ENCODE peak calls at places on chromosome 7, in four cellular contexts. One of them, this sample, is unnamed.

GRCh38 chr7:159231017-159231416 is 86.3 kb upstream of the VIPR2 start:
- DNase-seq in RWPE1: no peak
- DNase-seq in GM20000: no peak
- DNase-seq in heart left ventricle: no peak
- DNase-seq in this sample: no peak

GRCh38 chr7:130358471-130358870 is 13.9 kb downstream of the CPA5 start:
- DNase-seq in RWPE1: no peak
- DNase-seq in GM20000: no peak
- DNase-seq in heart left ventricle: no peak
- DNase-seq in this sample: no peak

GRCh38 chr7:10312942-10313341 is 660.7 kb upstream of the PHF14 start:
- DNase-seq in RWPE1: no peak
- DNase-seq in GM20000: no peak
- DNase-seq in heart left ventricle: no peak
- DNase-seq in this sample: no peak

GRCh38 chr7:7190142-7190541 is 7.8 kb downstream of the C1GALT1 start:
- DNase-seq in heart left ventricle: no peak
- DNase-seq in RWPE1: no peak
- DNase-seq in GM20000: no peak
- DNase-seq in this sample: no peak

GRCh38 chr7:45143616-45144015 is 14.0 kb upstream of the RAMP3 start:
- DNase-seq in heart left ventricle: no peak
- DNase-seq in GM20000: no peak
- DNase-seq in RWPE1: peak; percentile 47
- DNase-seq in this sample: no peak

GRCh38 chr7:1096156-1097119 is 8.5 kb downstream of the GPER1 start:
- DNase-seq in GM20000: no peak
- DNase-seq in heart left ventricle: no peak
- DNase-seq in RWPE1: no peak
- DNase-seq in this sample: no peak

GRCh38 chr7:113953553-113953952 is 34.7 kb upstream of the PPP1R3A start:
- DNase-seq in heart left ventricle: no peak
- DNase-seq in GM20000: no peak
- DNase-seq in RWPE1: no peak
- DNase-seq in this sample: no peak

GRCh38 chr7:8065356-8065813 is 96.8 kb downstream of the GLCCI1 start:
- DNase-seq in RWPE1: no peak
- DNase-seq in heart left ventricle: no peak
- DNase-seq in GM20000: no peak
- DNase-seq in this sample: no peak

GRCh38 chr7:152338553-152338952 is 97.2 kb downstream of the KMT2C start:
- DNase-seq in heart left ventricle: no peak
- DNase-seq in RWPE1: no peak
- DNase-seq in GM20000: no peak
- DNase-seq in this sample: no peak

GRCh38 chr7:70390251-70390650 is 741.7 kb upstream of the GALNT17 start:
- DNase-seq in RWPE1: no peak
- DNase-seq in heart left ventricle: no peak
- DNase-seq in GM20000: no peak
- DNase-seq in this sample: no peak

GRCh38 chr7:71682841-71683341 is 550.9 kb downstream of the GALNT17 start:
- DNase-seq in GM20000: no peak
- DNase-seq in RWPE1: no peak
- DNase-seq in heart left ventricle: no peak
- DNase-seq in this sample: no peak

GRCh38 chr7:33725641-33726040 is 179.7 kb upstream of the BMPER start:
- DNase-seq in heart left ventricle: no peak
- DNase-seq in RWPE1: no peak
- DNase-seq in GM20000: no peak
- DNase-seq in this sample: no peak

GRCh38 chr7:116957874-116958273 is 4.6 kb downstream of the ST7 start:
- DNase-seq in GM20000: no peak
- DNase-seq in RWPE1: no peak
- DNase-seq in heart left ventricle: no peak
- DNase-seq in this sample: no peak

GRCh38 chr7:89357121-89357520 is 561.6 kb upstream of the TEX47 start:
- DNase-seq in heart left ventricle: no peak
- DNase-seq in RWPE1: no peak
- DNase-seq in GM20000: no peak
- DNase-seq in this sample: no peak

GRCh38 chr7:84688671-84689070 is 494.1 kb upstream of the SEMA3A start:
- DNase-seq in heart left ventricle: no peak
- DNase-seq in GM20000: no peak
- DNase-seq in RWPE1: no peak
- DNase-seq in this sample: no peak

GRCh38 chr7:29970158-29970557 is 19.4 kb downstream of the SCRN1 start:
- DNase-seq in RWPE1: no peak
- DNase-seq in GM20000: no peak
- DNase-seq in heart left ventricle: no peak
- DNase-seq in this sample: no peak

GRCh38 chr7:78038465-78039080 is 240.0 kb downstream of the PHTF2 start:
- DNase-seq in RWPE1: no peak
- DNase-seq in GM20000: no peak
- DNase-seq in heart left ventricle: no peak
- DNase-seq in this sample: no peak

GRCh38 chr7:139706837-139707236 is 71.0 kb downstream of the HIPK2 start:
- DNase-seq in GM20000: no peak
- DNase-seq in RWPE1: no peak
- DNase-seq in heart left ventricle: no peak
- DNase-seq in this sample: no peak

GRCh38 chr7:44379366-44380178 is 54.2 kb upstream of the CAMK2B start:
- DNase-seq in heart left ventricle: no peak
- DNase-seq in GM20000: no peak
- DNase-seq in RWPE1: no peak
- DNase-seq in this sample: no peak

GRCh38 chr7:106332186-106332585 is 47.4 kb upstream of the NAMPT start:
- DNase-seq in heart left ventricle: no peak
- DNase-seq in GM20000: no peak
- DNase-seq in RWPE1: no peak
- DNase-seq in this sample: no peak

GRCh38 chr7:73427902-73428696 is 5.5 kb upstream of the FZD9 start:
- DNase-seq in GM20000: no peak
- DNase-seq in heart left ventricle: no peak
- DNase-seq in RWPE1: no peak
- DNase-seq in this sample: no peak

GRCh38 chr7:131529179-131529578 is 27.2 kb downstream of the PODXL start:
- DNase-seq in heart left ventricle: no peak
- DNase-seq in RWPE1: no peak
- DNase-seq in GM20000: no peak
- DNase-seq in this sample: no peak

GRCh38 chr7:72017756-72018155 is 394.4 kb downstream of the CALN1 start:
- DNase-seq in RWPE1: no peak
- DNase-seq in heart left ventricle: no peak
- DNase-seq in GM20000: no peak
- DNase-seq in this sample: no peak

GRCh38 chr7:47722126-47722525 is 140.2 kb upstream of the TNS3 start:
- DNase-seq in heart left ventricle: no peak
- DNase-seq in RWPE1: no peak
- DNase-seq in GM20000: no peak
- DNase-seq in this sample: no peak

GRCh38 chr7:151984612-151985011 is 28.4 kb downstream of the GALNTL5 start:
- DNase-seq in GM20000: no peak
- DNase-seq in heart left ventricle: no peak
- DNase-seq in RWPE1: no peak
- DNase-seq in this sample: no peak

GRCh38 chr7:139058963-139059362 is 23.1 kb upstream of the ZC3HAV1L start:
- DNase-seq in heart left ventricle: no peak
- DNase-seq in GM20000: no peak
- DNase-seq in RWPE1: no peak
- DNase-seq in this sample: no peak

GRCh38 chr7:26937306-26937705 is 72.9 kb upstream of the SKAP2 start:
- DNase-seq in GM20000: no peak
- DNase-seq in heart left ventricle: no peak
- DNase-seq in RWPE1: no peak
- DNase-seq in this sample: no peak

GRCh38 chr7:157235357-157236018 is 96.8 kb downstream of the UBE3C start:
- DNase-seq in RWPE1: no peak
- DNase-seq in heart left ventricle: no peak
- DNase-seq in GM20000: no peak
- DNase-seq in this sample: no peak

GRCh38 chr7:150568714-150569113 is 1.5 kb downstream of the GIMAP4 start:
- DNase-seq in heart left ventricle: no peak
- DNase-seq in RWPE1: no peak
- DNase-seq in GM20000: no peak
- DNase-seq in this sample: no peak

GRCh38 chr7:52925332-52925731 is 110.1 kb upstream of the POM121L12 start:
- DNase-seq in RWPE1: no peak
- DNase-seq in heart left ventricle: no peak
- DNase-seq in GM20000: no peak
- DNase-seq in this sample: no peak

GRCh38 chr7:126574276-126574675 is 678.5 kb downstream of the GRM8 start:
- DNase-seq in heart left ventricle: no peak
- DNase-seq in RWPE1: peak; percentile 77
- DNase-seq in GM20000: no peak
- DNase-seq in this sample: no peak

GRCh38 chr7:5635461-5636445 is 145.7 kb downstream of the RNF216 start:
- DNase-seq in RWPE1: no peak
- DNase-seq in heart left ventricle: no peak
- DNase-seq in GM20000: no peak
- DNase-seq in this sample: no peak

GRCh38 chr7:726084-726853 is at the start of gene DNAAF5:
- DNase-seq in GM20000: peak; percentile 97
- DNase-seq in RWPE1: peak; percentile 87
- DNase-seq in heart left ventricle: peak; percentile 91
- DNase-seq in this sample: peak; percentile 80

GRCh38 chr7:114048386-114049235 is 129.8 kb upstream of the PPP1R3A start:
- DNase-seq in heart left ventricle: no peak
- DNase-seq in RWPE1: peak; percentile 8
- DNase-seq in GM20000: no peak
- DNase-seq in this sample: no peak

GRCh38 chr7:123716877-123717276 is 31.9 kb downstream of the WASL start:
- DNase-seq in GM20000: no peak
- DNase-seq in heart left ventricle: no peak
- DNase-seq in RWPE1: peak; percentile 6
- DNase-seq in this sample: no peak
- TF ChIP-seq CTCF in GM20000: no peak
- TF ChIP-seq CTCF in heart left ventricle: no peak
- TF ChIP-seq CTCF in RWPE1: no peak
- TF ChIP-seq CTCF in this sample: no peak

DNA sequence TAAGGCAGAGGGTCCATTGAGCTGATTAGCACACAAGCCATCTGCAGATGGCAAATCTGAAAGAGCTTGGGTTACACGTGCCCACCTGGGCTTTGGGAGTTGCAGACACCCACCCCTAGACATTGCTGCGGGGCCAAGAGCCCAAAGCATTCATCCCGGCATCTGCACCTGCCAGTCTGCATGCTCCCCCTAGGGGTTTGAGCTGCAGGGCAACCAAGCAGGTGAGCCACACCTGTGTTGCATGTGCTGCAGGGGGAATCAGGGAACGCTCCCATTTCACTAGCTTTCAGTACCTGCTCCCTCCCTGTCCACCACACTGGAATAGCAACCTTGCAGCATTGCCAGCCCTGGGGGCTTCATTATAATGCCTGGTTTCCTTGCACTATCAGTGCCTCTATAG is 21.1 kb downstream of the C7orf33 start:
- DNase-seq in RWPE1: no peak
- DNase-seq in GM20000: no peak
- DNase-seq in heart left ventricle: no peak
- DNase-seq in this sample: no peak
- TF ChIP-seq CTCF in RWPE1: no peak
- TF ChIP-seq CTCF in GM20000: no peak
- TF ChIP-seq CTCF in heart left ventricle: no peak
- TF ChIP-seq CTCF in this sample: no peak

DNA sequence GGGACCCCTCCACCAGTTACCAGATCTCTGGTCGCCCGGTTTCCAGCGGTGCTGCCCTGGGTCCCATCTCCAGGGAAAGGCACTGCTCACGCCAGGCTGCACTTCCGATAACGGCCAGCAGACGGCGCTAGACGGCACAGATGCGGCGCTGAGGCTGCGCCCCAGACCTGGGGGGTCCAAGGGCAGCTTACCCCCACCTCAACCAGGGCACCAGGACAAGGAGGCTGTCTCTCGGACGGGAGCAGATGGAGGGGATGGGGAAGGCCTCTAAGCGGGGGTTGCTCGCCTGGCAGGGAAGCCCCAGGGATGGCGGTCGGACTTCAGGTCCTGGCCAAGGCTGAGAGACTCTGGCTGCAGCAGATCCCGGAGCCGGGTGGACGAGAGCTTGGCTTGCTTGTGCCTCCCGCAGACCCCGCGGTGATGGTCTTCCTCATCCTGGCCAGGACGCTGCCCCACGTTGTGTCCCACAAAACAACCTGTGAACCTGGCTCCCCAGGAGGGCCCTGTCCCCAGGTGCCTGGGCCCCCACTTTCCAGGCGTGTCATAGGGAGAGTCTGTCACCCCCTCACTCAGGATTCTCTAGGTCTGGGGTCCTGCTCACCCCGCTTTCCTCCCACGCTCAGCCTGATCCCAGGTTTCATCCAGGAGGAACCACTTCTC is 23.9 kb upstream of the ZNF716 start:
- DNase-seq in heart left ventricle: no peak
- DNase-seq in GM20000: no peak
- DNase-seq in RWPE1: no peak
- DNase-seq in this sample: peak; percentile 39
- TF ChIP-seq CTCF in heart left ventricle: peak; percentile 46
- TF ChIP-seq CTCF in GM20000: peak; percentile 10
- TF ChIP-seq CTCF in RWPE1: no peak
- TF ChIP-seq CTCF in this sample: peak; percentile 37

GRCh38 chr7:112515989-112516388 is 35.2 kb downstream of the LSMEM1 start:
- DNase-seq in RWPE1: no peak
- DNase-seq in GM20000: no peak
- DNase-seq in heart left ventricle: no peak
- DNase-seq in this sample: no peak
- TF ChIP-seq CTCF in RWPE1: no peak
- TF ChIP-seq CTCF in GM20000: no peak
- TF ChIP-seq CTCF in heart left ventricle: no peak
- TF ChIP-seq CTCF in this sample: no peak

GRCh38 chr7:30974605-30975256 is 11.0 kb downstream of the GHRHR start:
- DNase-seq in GM20000: peak; percentile 87
- DNase-seq in RWPE1: peak; percentile 38
- DNase-seq in heart left ventricle: peak; percentile 56
- DNase-seq in this sample: no peak
- TF ChIP-seq CTCF in GM20000: peak; percentile 95
- TF ChIP-seq CTCF in RWPE1: no peak
- TF ChIP-seq CTCF in heart left ventricle: peak; percentile 83
- TF ChIP-seq CTCF in this sample: peak; percentile 68

DNA sequence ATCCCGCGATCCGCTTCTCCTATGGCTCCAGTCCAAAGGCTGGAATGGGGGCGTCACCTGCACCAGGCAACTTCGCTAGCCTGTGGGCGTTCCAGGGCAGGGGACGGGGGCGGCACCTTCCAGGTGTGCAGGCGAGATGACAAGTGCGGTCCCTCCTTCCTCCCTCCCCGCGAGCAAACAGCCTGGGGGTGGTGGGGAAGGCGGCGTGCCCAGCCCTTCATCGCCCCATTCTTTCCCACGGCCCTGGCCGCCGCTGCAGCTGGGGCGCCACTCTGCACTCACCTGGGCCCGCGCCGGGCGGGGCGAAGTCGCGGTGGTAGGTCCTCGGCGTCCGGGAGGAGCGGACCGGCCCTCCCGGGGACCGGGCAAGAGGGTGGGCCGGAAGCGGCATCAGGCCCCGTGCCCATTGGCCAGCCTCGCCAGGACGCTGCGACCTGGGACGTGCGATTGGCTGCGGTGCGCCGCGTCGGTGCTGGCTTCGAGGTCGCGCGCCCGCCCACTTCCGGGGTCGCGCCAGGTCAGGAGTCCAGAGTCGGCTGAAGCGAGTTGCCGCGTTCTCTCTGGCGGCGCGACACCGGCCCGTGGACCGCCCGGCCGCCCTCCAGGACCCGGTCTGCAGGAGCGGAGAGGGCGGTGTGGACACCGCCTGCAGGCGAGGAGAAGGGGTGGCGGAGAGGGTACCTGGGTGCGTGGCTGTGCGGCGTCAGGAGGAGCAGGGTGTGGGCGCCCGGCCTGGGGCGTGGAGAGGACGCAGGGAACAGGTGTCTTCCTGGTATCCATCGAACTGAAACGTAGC is at the start of gene TECPR1:
- DNase-seq in heart left ventricle: peak; percentile 97
- DNase-seq in RWPE1: peak; percentile 98
- DNase-seq in GM20000: peak; percentile 99
- DNase-seq in this sample: peak; percentile 93
- TF ChIP-seq CTCF in heart left ventricle: no peak
- TF ChIP-seq CTCF in RWPE1: no peak
- TF ChIP-seq CTCF in GM20000: no peak
- TF ChIP-seq CTCF in this sample: no peak

This sample was measured in CD14-positive monocyte.